ENCODE peak calls at places on chromosomes 12 and 14, in six cellular contexts. J is NCI-H460; T is AG10803; G is type B pancreatic cell; P is stimulated activated CD4-positive, alpha-beta T cell treated with anti-CD3 and anti-CD28 coated beads, Interleukin-4, amount 100 ng/mL, for 24 hours; I is fibroblast of the aortic adventitia. B is an unnamed sample.

GRCh38 chr12:24697769-24698168 is 251.1 kb downstream of the BCAT1 start:
- DNase-seq in T (no peak), I (no peak), G (no peak), P (no peak), J (no peak), B (peak; percentile 19)

GRCh38 chr12:22738945-22739344 is 114.0 kb downstream of the ETNK1 start:
- DNase-seq in T (no peak), P (no peak), G (no peak), J (no peak), I (peak; percentile 78), B (no peak)

GRCh38 chr14:75050852-75051555 is at the start of gene MLH3:
- DNase-seq in P (peak; percentile 79), T (peak; percentile 67), J (peak; percentile 71), G (peak; percentile 88), I (peak; percentile 79), B (peak; percentile 66)

GRCh38 chr12:130070017-130070653 is 92.1 kb upstream of the FZD10 start:
- DNase-seq in J (no peak), G (no peak), I (no peak), P (no peak), T (no peak), B (no peak)

GRCh38 chr12:89901319-89901718 is 192.7 kb upstream of the ATP2B1 start:
- DNase-seq in I (no peak), P (no peak), J (no peak), T (no peak), G (no peak), B (peak; percentile 10)

GRCh38 chr12:119704065-119704747 is 36.3 kb downstream of the PRKAB1 start:
- DNase-seq in P (no peak), T (peak; percentile 54), G (no peak), I (peak; percentile 21), J (no peak), B (peak; percentile 29)

GRCh38 chr12:108479364-108480070 is 35.6 kb upstream of the FICD start:
- DNase-seq in G (no peak), P (no peak), J (no peak), I (no peak), T (no peak), B (no peak)

GRCh38 chr14:74521756-74522155 is 28.2 kb downstream of the ISCA2 start:
- DNase-seq in T (no peak), J (no peak), I (no peak), P (no peak), G (no peak), B (no peak)

GRCh38 chr14:69088523-69089445 is 64.1 kb downstream of the DCAF5 start:
- DNase-seq in T (peak; percentile 62), I (peak; percentile 54), G (no peak), P (no peak), J (no peak), B (peak; percentile 93)

GRCh38 chr12:39095636-39096330 is 190.4 kb upstream of the CPNE8 start:
- DNase-seq in T (no peak), P (no peak), I (no peak), J (no peak), G (no peak), B (no peak)